ENCODE peak calls at places on chromosome 19, in seven cellular contexts. L is tibial artery; N is fibroblast of the conjunctiva; C is fibroblast of the aortic adventitia; M is cerebellar nuclear complex; K is activated T-helper 1 cell treated with anti-CD3 and anti-CD28 coated beads, Interleukin-12 subunit alpha, Interleukin-12 subunit beta, Interleukin-2, Interleukin-4 antibody, amounts not matched to agents 30 ng/mL and 10 ng/mL and 1 ng/mL, durations not matched to agents 14 hours and 24 hours and 36 hours; E is stimulated activated CD4-positive, alpha-beta T cell treated with anti-CD3 and anti-CD28 coated beads, Interleukin-4, amount 100 ng/mL, for 1 hour. D is an unnamed sample.

GRCh38 chr19:4584670-4585460 is 25.4 kb upstream of the SEMA6B start:
- DNase-seq in L (no peak), N (no peak), C (no peak), M (no peak), K (no peak), E (no peak), D (no peak)

GRCh38 chr19:1671716-1672037 is 19.3 kb upstream of the TCF3 start:
- DNase-seq in L (no peak), N (no peak), C (no peak), M (no peak), K (no peak), E (no peak), D (no peak)

GRCh38 chr19:50843701-50844221 is 10.4 kb upstream of the KLK15 start:
- DNase-seq in L (no peak), N (no peak), C (no peak), M (no peak), K (no peak), E (no peak), D (no peak)

GRCh38 chr19:53537523-53538377 is at the start of gene ZNF331:
- DNase-seq in L (peak; percentile 78), N (no peak), C (peak; percentile 76), M (no peak), K (peak; percentile 84), E (peak; percentile 87), D (peak; percentile 88)

GRCh38 chr19:2483084-2483483 is 7.2 kb downstream of the GADD45B start:
- DNase-seq in L (no peak), N (no peak), C (no peak), M (no peak), K (no peak), E (no peak), D (no peak)

GRCh38 chr19:50607874-50608785 is 31.6 kb downstream of the SYT3 start:
- DNase-seq in L (peak; percentile 46), N (peak; percentile 61), C (peak; percentile 33), M (peak; percentile 97), K (peak; percentile 63), E (peak; percentile 80), D (peak; percentile 91)

GRCh38 chr19:6648141-6648715 is 21.7 kb downstream of the TNFSF14 start:
- DNase-seq in L (no peak), N (no peak), C (no peak), M (no peak), K (no peak), E (no peak), D (no peak)

GRCh38 chr19:31135841-31136240 is 213.4 kb downstream of the TSHZ3 start:
- DNase-seq in L (no peak), N (no peak), C (peak; percentile 29), M (no peak), K (no peak), E (no peak), D (no peak)

GRCh38 chr19:3098141-3098514 is 4.0 kb downstream of the GNA11 start:
- DNase-seq in L (no peak), N (no peak), C (peak; percentile 51), M (no peak), K (no peak), E (no peak), D (no peak)

GRCh38 chr19:13119654-13120053 is 1.6 kb downstream of the NACC1 start:
- DNase-seq in L (no peak), N (no peak), C (no peak), M (no peak), K (no peak), E (no peak), D (no peak)

GRCh38 chr19:53389591-53390377 is 5.2 kb upstream of the ZNF765 start:
- DNase-seq in L (no peak), N (no peak), C (no peak), M (no peak), K (no peak), E (no peak), D (no peak)

GRCh38 chr19:55663846-55664536 is 9.2 kb downstream of the U2AF2 start:
- DNase-seq in L (no peak), N (no peak), C (no peak), M (no peak), K (no peak), E (no peak), D (no peak)

GRCh38 chr19:40134866-40135265 is 44.1 kb upstream of the ZNF780A start:
- DNase-seq in L (no peak), N (no peak), C (no peak), M (no peak), K (no peak), E (no peak), D (no peak)

GRCh38 chr19:6239401-6239844 is 40.4 kb downstream of the MLLT1 start:
- DNase-seq in L (no peak), N (no peak), C (peak; percentile 59), M (no peak), K (no peak), E (no peak), D (no peak)

GRCh38 chr19:48992571-48993174 is 436 bp downstream of the GYS1 start:
- DNase-seq in L (peak; percentile 47), N (no peak), C (no peak), M (no peak), K (no peak), E (peak; percentile 26), D (no peak)

GRCh38 chr19:36152061-36152885 is at the start of gene COX7A1:
- DNase-seq in L (peak; percentile 85), N (no peak), C (peak; percentile 61), M (no peak), K (no peak), E (no peak), D (no peak)

GRCh38 chr19:39369200-39369599 is 21.7 kb downstream of the PAF1 start:
- DNase-seq in L (no peak), N (no peak), C (no peak), M (no peak), K (no peak), E (no peak), D (no peak)

GRCh38 chr19:44072543-44073401 is 813 bp downstream of the ZNF284 start:
- DNase-seq in L (no peak), N (no peak), C (peak; percentile 13), M (no peak), K (no peak), E (no peak), D (no peak)

GRCh38 chr19:12448808-12449207 is 8.0 kb upstream of the ZNF443 start:
- DNase-seq in L (no peak), N (no peak), C (no peak), M (no peak), K (no peak), E (no peak), D (no peak)

GRCh38 chr19:58035863-58036262 is 2.0 kb downstream of the ZSCAN1 start:
- DNase-seq in L (no peak), N (no peak), C (no peak), M (no peak), K (no peak), E (no peak), D (no peak)

GRCh38 chr19:51712461-51713081 is 11.2 kb downstream of the HAS1 start:
- DNase-seq in L (no peak), N (no peak), C (peak; percentile 35), M (no peak), K (no peak), E (no peak), D (no peak)

GRCh38 chr19:35977446-35978222 is 17.4 kb upstream of the SDHAF1 start:
- DNase-seq in L (no peak), N (no peak), C (no peak), M (no peak), K (no peak), E (no peak), D (peak; percentile 22)

GRCh38 chr19:31332096-31332495 is 17.1 kb downstream of the TSHZ3 start:
- DNase-seq in L (no peak), N (no peak), C (no peak), M (no peak), K (no peak), E (no peak), D (no peak)

GRCh38 chr19:50712833-50713232 is 6.8 kb downstream of the SHANK1 start:
- DNase-seq in L (no peak), N (no peak), C (no peak), M (no peak), K (no peak), E (no peak), D (no peak)

GRCh38 chr19:49988433-49988832 is 27.5 kb upstream of the SIGLEC11 start:
- DNase-seq in L (no peak), N (no peak), C (no peak), M (no peak), K (no peak), E (peak; percentile 11), D (no peak)

GRCh38 chr19:16268676-16269319 is 55.8 kb upstream of the KLF2 start:
- DNase-seq in L (no peak), N (no peak), C (no peak), M (no peak), K (no peak), E (peak; percentile 55), D (no peak)

GRCh38 chr19:48568345-48568886 is 16.4 kb downstream of the SULT2B1 start:
- DNase-seq in L (peak; percentile 91), N (peak; percentile 88), C (peak; percentile 93), M (no peak), K (no peak), E (no peak), D (no peak)

GRCh38 chr19:611506-611869 is 21.8 kb downstream of the HCN2 start:
- DNase-seq in L (no peak), N (peak; percentile 26), C (peak; percentile 57), M (no peak), K (no peak), E (peak; percentile 64), D (no peak)

GRCh38 chr19:756232-756631 is 5.3 kb downstream of the MISP start:
- DNase-seq in L (no peak), N (no peak), C (no peak), M (no peak), K (no peak), E (no peak), D (no peak)

GRCh38 chr19:42074513-42075363 is 1.2 kb upstream of the ZNF574 start:
- DNase-seq in L (no peak), N (no peak), C (no peak), M (no peak), K (no peak), E (no peak), D (peak; percentile 31)

GRCh38 chr19:45423589-45424190 is at the start of gene ERCC1:
- DNase-seq in L (peak; percentile 94), N (peak; percentile 86), C (peak; percentile 93), M (peak; percentile 67), K (peak; percentile 82), E (peak; percentile 66), D (peak; percentile 90)

GRCh38 chr19:18915639-18916038 is 3.5 kb downstream of the COPE start:
- DNase-seq in L (no peak), N (peak; percentile 23), C (peak; percentile 38), M (no peak), K (no peak), E (peak; percentile 32), D (peak; percentile 31)

GRCh38 chr19:56107626-56108351 is 13.3 kb downstream of the ZNF787 start:
- DNase-seq in L (peak; percentile 39), N (no peak), C (no peak), M (no peak), K (no peak), E (no peak), D (no peak)

GRCh38 chr19:29546583-29547190 is 20.9 kb downstream of the VSTM2B start:
- DNase-seq in L (peak; percentile 4), N (no peak), C (no peak), M (no peak), K (no peak), E (no peak), D (no peak)

GRCh38 chr19:29302002-29302928 is 89.3 kb upstream of the UQCRFS1 start:
- DNase-seq in L (no peak), N (no peak), C (no peak), M (no peak), K (no peak), E (no peak), D (no peak)

GRCh38 chr19:48398329-48399235 is 5.1 kb downstream of the GRIN2D start:
- DNase-seq in L (peak; percentile 61), N (peak; percentile 80), C (peak; percentile 76), M (no peak), K (peak; percentile 84), E (peak; percentile 84), D (peak; percentile 75)

GRCh38 chr19:11570039-11570462 is 7.4 kb downstream of the ACP5 start:
- DNase-seq in L (no peak), N (no peak), C (no peak), M (no peak), K (no peak), E (no peak), D (no peak)

GRCh38 chr19:45402469-45403070 is 2.3 kb downstream of the PPP1R13L start:
- DNase-seq in L (no peak), N (no peak), C (no peak), M (no peak), K (no peak), E (peak; percentile 45), D (no peak)

D was measured in stimulated activated naive B cell treated with anti-CD40 and anti-IgM and Interleukin-4, amounts not matched to agents 10 μg/mL and 1 μg/mL and 100 μg/mL, for 72 hours.